ENCODE peak calls at places on chromosome X, in eight cellular contexts. L is nephron progenitor cell; M is WTC11; E is ascending aorta; Z is occipital lobe; C is amygdala; T is substantia nigra; A is stimulated activated CD4-positive, alpha-beta T cell treated with anti-CD3 and anti-CD28 coated beads, Interleukin-2, amount 100 ng/mL, for 48 hours. F is an unnamed sample.

GRCh38 chrX:35380808-35381700 is 417.1 kb upstream of the MAGEB16 start:
- DNase-seq in M (no peak), A (no peak), Z (no peak), T (no peak), E (no peak), C (no peak), L (no peak), F (no peak)

GRCh38 chrX:135003876-135004623 is 13.3 kb downstream of the SMIM10 start:
- DNase-seq in E (peak), L (peak), T (peak), C (peak), A (peak), Z (peak), M (peak), F (peak)

GRCh38 chrX:12372111-12372510 is 233.8 kb downstream of the FRMPD4 start:
- DNase-seq in T (no peak), L (no peak), M (no peak), C (no peak), E (no peak), A (no peak), Z (no peak), F (no peak)

GRCh38 chrX:85569096-85569495 is 189.6 kb upstream of the POF1B start:
- DNase-seq in M (no peak), A (no peak), Z (no peak), T (no peak), E (no peak), L (no peak), C (no peak), F (no peak)

GRCh38 chrX:16552546-16552945 is 97.4 kb upstream of the S100G start:
- DNase-seq in M (no peak), A (no peak), L (no peak), C (no peak), Z (no peak), T (no peak), E (no peak), F (no peak)

GRCh38 chrX:13059676-13060499 is 15.5 kb upstream of the FAM9C start:
- DNase-seq in L (no peak), A (no peak), E (no peak), Z (no peak), T (no peak), M (no peak), C (no peak), F (no peak)

GRCh38 chrX:3129256-3129655 is 88.0 kb downstream of the ARSF start:
- DNase-seq in E (no peak), C (no peak), A (no peak), M (no peak), T (no peak), L (no peak), Z (no peak), F (no peak)

GRCh38 chrX:132022115-132022862 is 813 bp upstream of the STK26 start:
- DNase-seq in E (no peak), M (peak), T (no peak), Z (no peak), C (no peak), A (no peak), L (no peak), F (no peak)

GRCh38 chrX:149717803-149718202 is 5.9 kb downstream of the MAGEA11 start:
- DNase-seq in Z (no peak), A (no peak), C (no peak), M (no peak), T (no peak), E (no peak), L (no peak), F (no peak)

GRCh38 chrX:39398973-39399268 is 597.7 kb downstream of the MID1IP1 start:
- DNase-seq in C (no peak), E (no peak), T (no peak), A (no peak), L (no peak), Z (no peak), M (no peak), F (no peak)

GRCh38 chrX:47515941-47516649 is 33.1 kb upstream of the ZNF41 start:
- DNase-seq in M (no peak), Z (no peak), T (no peak), L (no peak), E (no peak), A (no peak), C (no peak), F (no peak)

GRCh38 chrX:56281789-56282188 is 49.6 kb downstream of the KLF8 start:
- DNase-seq in E (no peak), C (no peak), Z (no peak), L (no peak), M (no peak), T (no peak), A (no peak), F (no peak)

GRCh38 chrX:72258174-72258573 is 18.9 kb downstream of the RPS4X start:
- DNase-seq in C (no peak), M (no peak), E (no peak), A (no peak), T (no peak), Z (no peak), L (no peak), F (no peak)

GRCh38 chrX:20421697-20422096 is 155.0 kb upstream of the RPS6KA3 start:
- DNase-seq in E (no peak), L (no peak), Z (no peak), C (no peak), T (no peak), M (no peak), A (no peak), F (no peak)

GRCh38 chrX:109336141-109336540 is 145.7 kb downstream of the GUCY2F start:
- DNase-seq in A (no peak), T (no peak), M (no peak), L (no peak), Z (no peak), C (no peak), E (no peak), F (no peak)

GRCh38 chrX:40096395-40097091 is 1.2 kb downstream of the BCOR start:
- DNase-seq in Z (peak), E (no peak), A (no peak), L (peak), T (peak), C (peak), M (no peak), F (no peak)

GRCh38 chrX:130878350-130879341 is 24.4 kb downstream of the ENOX2 start:
- DNase-seq in A (no peak), C (no peak), M (no peak), T (no peak), Z (no peak), L (no peak), E (no peak), F (no peak)

GRCh38 chrX:40146471-40147398 is 49.0 kb upstream of the BCOR start:
- DNase-seq in E (no peak), A (no peak), M (peak), L (peak), T (peak), Z (no peak), C (peak), F (no peak)

GRCh38 chrX:47499291-47499690 is 16.3 kb upstream of the ZNF41 start:
- DNase-seq in A (no peak), T (no peak), C (no peak), E (no peak), M (no peak), Z (no peak), L (no peak), F (no peak)

GRCh38 chrX:130253916-130254315 is 14.8 kb downstream of the ZNF280C start:
- DNase-seq in C (no peak), M (no peak), Z (no peak), A (no peak), L (no peak), T (no peak), E (no peak), F (no peak)

GRCh38 chrX:151752847-151753246 is 18.3 kb downstream of the CNGA2 start:
- DNase-seq in Z (no peak), L (no peak), C (no peak), E (no peak), A (no peak), M (no peak), T (no peak), F (no peak)

GRCh38 chrX:155251391-155251790 is 12.9 kb downstream of the RAB39B start:
- DNase-seq in E (no peak), M (no peak), T (no peak), Z (no peak), L (no peak), C (no peak), A (no peak), F (no peak)

GRCh38 chrX:136797787-136798186 is 17.1 kb upstream of the ARHGEF6 start:
- DNase-seq in M (no peak), C (no peak), Z (no peak), A (no peak), T (no peak), L (no peak), E (no peak), F (no peak)

GRCh38 chrX:56066016-56066415 is 166.1 kb upstream of the KLF8 start:
- DNase-seq in A (no peak), M (no peak), C (no peak), E (no peak), L (no peak), Z (no peak), T (no peak), F (no peak)

GRCh38 chrX:72569786-72570185 is 2.9 kb downstream of the HDAC8 start:
- DNase-seq in L (no peak), C (no peak), E (no peak), A (no peak), T (no peak), Z (no peak), M (no peak), F (no peak)

GRCh38 chrX:122565952-122566351 is 618.1 kb upstream of the GRIA3 start:
- DNase-seq in Z (no peak), C (no peak), A (no peak), M (no peak), E (no peak), L (no peak), T (no peak), F (no peak)

GRCh38 chrX:83022020-83022419 is 486.1 kb upstream of the POU3F4 start:
- DNase-seq in E (no peak), L (no peak), T (no peak), M (no peak), A (no peak), Z (no peak), C (no peak), F (no peak)

GRCh38 chrX:46485897-46486296 is 59.3 kb downstream of the ZNF674 start:
- DNase-seq in Z (no peak), A (no peak), L (no peak), E (no peak), T (no peak), C (no peak), M (peak), F (no peak)

GRCh38 chrX:128759745-128760144 is 707.5 kb upstream of the ACTRT1 start:
- DNase-seq in L (no peak), M (no peak), A (no peak), Z (no peak), C (no peak), E (no peak), T (no peak), F (no peak)

GRCh38 chrX:129701624-129702069 is 37.1 kb upstream of the XPNPEP2 start:
- DNase-seq in Z (peak), M (no peak), L (no peak), T (no peak), E (peak), A (no peak), C (peak), F (peak)

GRCh38 chrX:64150775-64151174 is 54.7 kb downstream of the AMER1 start:
- DNase-seq in T (no peak), A (no peak), E (no peak), L (no peak), C (no peak), M (no peak), Z (no peak), F (no peak)

GRCh38 chrX:136321532-136321931 is 20.8 kb downstream of the ADGRG4 start:
- DNase-seq in E (no peak), M (no peak), T (no peak), C (no peak), A (no peak), Z (no peak), L (no peak), F (no peak)

GRCh38 chrX:40734956-40735317 is 405 bp downstream of the MED14 start:
- DNase-seq in C (peak), A (peak), L (no peak), T (no peak), M (no peak), E (no peak), Z (no peak), F (no peak)

GRCh38 chrX:104008831-104009230 is 4.7 kb downstream of the H2BW1 start:
- DNase-seq in E (no peak), T (no peak), M (no peak), L (no peak), Z (no peak), C (no peak), A (no peak), F (no peak)

GRCh38 chrX:31071725-31072124 is at the start of gene FTHL17:
- DNase-seq in C (no peak), E (no peak), L (no peak), T (no peak), M (no peak), A (no peak), Z (no peak), F (no peak)

GRCh38 chrX:68841251-68842049 is 12.6 kb downstream of the EFNB1 start:
- DNase-seq in L (no peak), Z (no peak), A (no peak), E (no peak), M (no peak), C (no peak), T (no peak), F (no peak)

GRCh38 chrX:22699591-22700091 is 300.1 kb upstream of the DDX53 start:
- DNase-seq in M (no peak), E (no peak), C (no peak), L (no peak), T (no peak), Z (no peak), A (no peak), F (no peak)

GRCh38 chrX:9659571-9660195 is 106.0 kb downstream of the GPR143 start:
- DNase-seq in E (no peak), L (no peak), C (no peak), M (no peak), A (no peak), Z (no peak), T (no peak), F (no peak)

GRCh38 chrX:9522756-9523155 is 57.9 kb downstream of the TBL1X start:
- DNase-seq in Z (no peak), T (no peak), A (no peak), E (no peak), L (no peak), C (no peak), M (no peak), F (no peak)

F was measured in hippocampal formation.